ENCODE peak calls at places on chromosome X, in five cellular contexts. B, M, T, U and O are unnamed samples.

GRCh38 chrX:76427560-76428242 is at the start of gene MAGEE1:
- DNase-seq in B (peak), M (peak), T (peak), U (peak), O (peak)

GRCh38 chrX:70762285-70762684 is 146.2 kb downstream of the TEX11 start:
- DNase-seq in B (no peak), M (no peak), T (no peak), U (peak), O (no peak)

GRCh38 chrX:17597836-17598434 is 139.4 kb upstream of the SCML1 start:
- DNase-seq in B (peak), M (peak), T (peak), U (no peak), O (peak)

GRCh38 chrX:24768556-24768955 is 74.8 kb downstream of the POLA1 start:
- DNase-seq in B (no peak), M (no peak), T (no peak), U (no peak), O (no peak)

GRCh38 chrX:54180403-54180802 is 2.7 kb downstream of the FAM120C start:
- DNase-seq in B (no peak), M (no peak), T (peak), U (no peak), O (no peak)

GRCh38 chrX:12984629-12985303 is 9.9 kb downstream of the TMSB4X start:
- DNase-seq in B (peak), M (no peak), T (peak), U (peak), O (no peak)

GRCh38 chrX:70398899-70399298 is 24.2 kb upstream of the GDPD2 start:
- DNase-seq in B (no peak), M (no peak), T (peak), U (peak), O (no peak)

GRCh38 chrX:129777218-129777768 is 2.5 kb upstream of the SASH3 start:
- DNase-seq in B (peak), M (peak), T (no peak), U (no peak), O (peak)

GRCh38 chrX:7074135-7074907 is 73.2 kb upstream of the STS start:
- DNase-seq in B (no peak), M (no peak), T (no peak), U (no peak), O (no peak)

GRCh38 chrX:33205321-33205720 is 6.0 kb downstream of the DMD start:
- DNase-seq in B (no peak), M (no peak), T (no peak), U (no peak), O (no peak)

GRCh38 chrX:78753571-78753970 is 6.1 kb downstream of the LPAR4 start:
- DNase-seq in B (no peak), M (no peak), T (no peak), U (no peak), O (no peak)

GRCh38 chrX:100659431-100660137 is 15.6 kb downstream of the SRPX2 start:
- DNase-seq in B (no peak), M (no peak), T (peak), U (no peak), O (no peak)

GRCh38 chrX:39975094-39975865 is 122.5 kb downstream of the BCOR start:
- DNase-seq in B (peak), M (peak), T (no peak), U (no peak), O (no peak)

GRCh38 chrX:138929905-138930304 is 218.4 kb upstream of the FGF13 start:
- DNase-seq in B (no peak), M (no peak), T (no peak), U (no peak), O (no peak)

DNA sequence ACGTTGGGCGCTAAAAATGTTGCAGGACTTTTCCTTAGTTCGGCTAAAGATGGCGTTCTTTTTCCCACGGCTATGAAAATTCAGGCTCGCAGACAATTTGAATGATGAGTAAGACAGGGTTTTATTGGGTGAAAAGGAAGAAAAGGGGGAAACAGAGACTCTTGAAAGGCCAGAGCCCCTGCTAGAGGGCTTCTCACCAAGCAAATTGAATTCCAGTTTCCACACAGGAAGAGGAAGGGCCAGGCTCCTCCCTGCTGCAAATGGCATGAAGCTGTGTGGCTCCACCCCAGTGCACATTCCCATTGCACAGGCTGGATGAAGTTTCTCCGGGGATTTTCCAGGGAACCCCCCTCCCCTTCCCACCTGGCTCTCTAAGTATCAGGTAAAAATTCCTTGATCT is 210.9 kb downstream of the KLHL4 start:
- DNase-seq in B (no peak), M (no peak), T (no peak), U (no peak), O (no peak)
- H3K4me3 ChIP-seq in B (no peak), M (no peak), T (no peak), U (no peak), O (no peak)

DNA sequence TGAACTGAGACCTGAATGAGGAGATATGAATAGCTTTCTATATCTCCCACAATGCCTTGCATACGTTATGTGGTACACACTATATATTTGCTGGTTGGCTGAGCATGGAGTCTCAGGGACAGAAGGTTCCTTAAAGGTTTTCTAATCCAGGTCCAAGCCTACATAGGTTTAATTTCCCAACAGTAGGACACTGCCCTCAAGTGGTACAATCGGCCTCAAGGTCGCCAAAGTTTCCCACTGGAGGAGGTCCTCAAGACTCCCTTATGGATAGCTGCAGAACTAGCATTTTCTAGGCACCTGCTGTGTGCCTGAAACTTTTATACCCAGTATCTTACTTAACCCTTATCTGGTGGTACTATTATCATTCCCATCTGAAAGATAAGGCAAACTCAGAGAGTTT is 21.0 kb upstream of the EFNB1 start:
- DNase-seq in B (no peak), M (no peak), T (peak), U (peak), O (no peak)
- TF ChIP-seq CTCF in B (peak), M (peak), T (peak), U (peak), O (peak)

GRCh38 chrX:110327336-110327735 is 9.5 kb upstream of the AMMECR1 start:
- DNase-seq in B (no peak), M (no peak), T (no peak), U (no peak), O (no peak)
- H3K4me3 ChIP-seq in B (no peak), M (no peak), T (no peak), U (no peak), O (no peak)

GRCh38 chrX:43474321-43474720 is 181.8 kb upstream of the MAOA start:
- DNase-seq in B (no peak), M (no peak), T (no peak), U (no peak), O (no peak)
- TF ChIP-seq CTCF in B (no peak), M (no peak), T (no peak), U (no peak), O (no peak)

DNA sequence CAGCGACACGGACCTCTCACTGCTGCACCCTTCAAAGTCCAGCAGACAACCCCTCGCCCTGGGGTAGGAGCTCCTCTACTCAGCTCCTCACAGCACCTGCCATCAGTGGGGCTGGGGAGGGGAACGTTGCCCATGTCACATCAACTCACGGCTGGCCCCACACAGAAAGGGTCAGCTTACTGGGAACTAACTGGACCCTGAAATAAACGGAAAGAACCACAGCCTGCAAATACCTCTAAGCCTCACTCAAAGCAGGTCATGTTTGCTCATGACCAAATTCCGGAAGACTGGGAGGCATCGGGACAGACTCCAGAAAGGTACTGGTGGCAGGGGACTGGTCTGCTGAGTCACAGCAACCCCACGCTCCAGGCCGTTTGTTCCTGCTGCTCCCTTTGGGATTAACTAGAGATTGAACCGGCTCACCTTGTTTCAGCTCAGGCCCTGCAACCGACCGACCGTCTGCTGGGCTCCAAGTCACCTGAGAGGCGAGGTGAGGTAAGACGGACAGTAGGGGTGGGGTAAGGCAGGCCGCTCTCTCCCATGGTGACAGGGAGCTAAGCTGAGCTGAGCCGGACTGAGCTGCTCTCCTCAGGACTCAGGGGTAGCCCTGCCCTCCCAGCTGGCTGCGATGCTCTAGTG is 5.6 kb downstream of the G6PD start:
- DNase-seq in B (no peak), M (peak), T (no peak), U (peak), O (peak)
- H3K4me3 ChIP-seq in B (no peak), M (no peak), T (no peak), U (peak), O (no peak)

GRCh38 chrX:119266364-119266995 is 30.4 kb downstream of the PGRMC1 start:
- DNase-seq in B (peak), M (no peak), T (peak), U (peak), O (no peak)
- TF ChIP-seq CTCF in B (peak), M (peak), T (peak), U (peak), O (peak)

GRCh38 chrX:1453951-1454785 is 1.5 kb upstream of the ASMTL start:
- DNase-seq in B (peak), M (peak), T (peak), U (peak), O (peak)

GRCh38 chrX:1451676-1452496 is 823 bp downstream of the ASMTL start:
- DNase-seq in B (peak), M (peak), T (no peak), U (no peak), O (peak)

GRCh38 chrX:1452497-1453389 is at the start of gene ASMTL:
- DNase-seq in B (peak), M (peak), T (peak), U (peak), O (peak)

GRCh38 chrX:1451251-1451675 is 1.4 kb downstream of the ASMTL start:
- DNase-seq in B (peak), M (peak), T (no peak), U (no peak), O (peak)

DNA sequence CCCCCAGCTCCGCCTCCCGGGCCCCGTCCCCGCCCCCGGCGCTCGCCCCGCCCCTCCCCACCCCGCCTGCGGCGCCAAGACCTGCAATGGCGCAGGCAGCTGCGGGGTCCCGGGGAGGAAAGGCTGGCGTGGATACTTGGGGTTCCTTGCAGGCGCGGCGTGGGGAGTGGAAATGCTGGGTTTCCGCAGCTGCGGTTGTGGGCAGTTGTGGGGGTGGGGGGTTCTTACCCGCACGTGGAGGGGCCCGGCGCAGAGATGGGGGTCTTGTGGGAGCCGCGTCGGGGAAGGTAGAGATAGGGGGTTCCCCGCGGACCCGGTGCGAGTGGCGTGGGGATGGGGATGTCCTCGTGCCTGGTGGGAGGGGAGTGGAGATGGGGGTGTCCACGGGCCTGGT is 678 bp upstream of the ASMTL start:
- DNase-seq in B (no peak), M (no peak), T (no peak), U (no peak), O (no peak)
- H3K4me3 ChIP-seq in B (peak), M (peak), T (peak), U (peak), O (peak)

GRCh38 chrX:44945736-44946135 is 72.7 kb downstream of the KDM6A start:
- DNase-seq in B (no peak), M (no peak), T (no peak), U (no peak), O (no peak)
- TF ChIP-seq CTCF in B (peak), M (peak), T (no peak), U (no peak), O (peak)

GRCh38 chrX:19107035-19107434 is 15.2 kb downstream of the ADGRG2 start:
- DNase-seq in B (no peak), M (no peak), T (no peak), U (no peak), O (no peak)
- H3K4me3 ChIP-seq in B (no peak), M (no peak), T (no peak), U (no peak), O (no peak)

GRCh38 chrX:120090208-120090607 is 12.7 kb upstream of the RHOXF2B start:
- DNase-seq in B (no peak), M (no peak), T (no peak), U (peak), O (no peak)
- TF ChIP-seq CTCF in B (no peak), M (no peak), T (no peak), U (no peak), O (no peak)